ENCODE peak calls at places on chromosomes 3 and 15, in four cellular contexts. J is A549, F is IMR-90, E is tibial nerve. B is an unnamed sample.

GRCh38 chr3:112046599-112046998 is 12.1 kb downstream of the TMPRSS7 start:
- DNase-seq in F (peak; percentile 59), J (no peak), E (no peak), B (no peak)

GRCh38 chr15:26070095-26070532 is 207.0 kb upstream of the ATP10A start:
- DNase-seq in J (no peak), F (no peak), E (no peak), B (no peak)

GRCh38 chr3:126026277-126026751 is 57.3 kb downstream of the ROPN1B start:
- DNase-seq in F (no peak), E (no peak), J (no peak), B (no peak)

GRCh38 chr3:74639681-74640080 is 25.2 kb upstream of the CNTN3 start:
- DNase-seq in E (no peak), F (peak; percentile 25), J (no peak), B (no peak)

GRCh38 chr3:62374375-62374876 is 1.1 kb upstream of the FEZF2 start:
- DNase-seq in J (no peak), E (no peak), F (peak; percentile 6), B (no peak)

GRCh38 chr15:101089579-101090459 is 162.0 kb downstream of the CHSY1 start:
- DNase-seq in E (no peak), J (no peak), F (no peak), B (no peak)

GRCh38 chr3:172749201-172749965 is 1.1 kb upstream of the ECT2 start:
- DNase-seq in E (peak; percentile 25), J (peak; percentile 78), F (peak; percentile 96), B (peak; percentile 27)

GRCh38 chr15:77030042-77030927 is 35.4 kb downstream of the PSTPIP1 start:
- DNase-seq in F (no peak), J (no peak), E (no peak), B (peak; percentile 40)

GRCh38 chr15:80891006-80891405 is 98.6 kb downstream of the MESD start:
- DNase-seq in E (no peak), J (no peak), F (no peak), B (no peak)

GRCh38 chr15:78873796-78874761 is 1.4 kb downstream of the MORF4L1 start:
- DNase-seq in F (peak; percentile 22), E (peak; percentile 67), J (no peak), B (no peak)

GRCh38 chr3:150875548-150875947 is 29.7 kb downstream of the MINDY4B start:
- DNase-seq in J (no peak), F (no peak), E (no peak), B (no peak)

DNA sequence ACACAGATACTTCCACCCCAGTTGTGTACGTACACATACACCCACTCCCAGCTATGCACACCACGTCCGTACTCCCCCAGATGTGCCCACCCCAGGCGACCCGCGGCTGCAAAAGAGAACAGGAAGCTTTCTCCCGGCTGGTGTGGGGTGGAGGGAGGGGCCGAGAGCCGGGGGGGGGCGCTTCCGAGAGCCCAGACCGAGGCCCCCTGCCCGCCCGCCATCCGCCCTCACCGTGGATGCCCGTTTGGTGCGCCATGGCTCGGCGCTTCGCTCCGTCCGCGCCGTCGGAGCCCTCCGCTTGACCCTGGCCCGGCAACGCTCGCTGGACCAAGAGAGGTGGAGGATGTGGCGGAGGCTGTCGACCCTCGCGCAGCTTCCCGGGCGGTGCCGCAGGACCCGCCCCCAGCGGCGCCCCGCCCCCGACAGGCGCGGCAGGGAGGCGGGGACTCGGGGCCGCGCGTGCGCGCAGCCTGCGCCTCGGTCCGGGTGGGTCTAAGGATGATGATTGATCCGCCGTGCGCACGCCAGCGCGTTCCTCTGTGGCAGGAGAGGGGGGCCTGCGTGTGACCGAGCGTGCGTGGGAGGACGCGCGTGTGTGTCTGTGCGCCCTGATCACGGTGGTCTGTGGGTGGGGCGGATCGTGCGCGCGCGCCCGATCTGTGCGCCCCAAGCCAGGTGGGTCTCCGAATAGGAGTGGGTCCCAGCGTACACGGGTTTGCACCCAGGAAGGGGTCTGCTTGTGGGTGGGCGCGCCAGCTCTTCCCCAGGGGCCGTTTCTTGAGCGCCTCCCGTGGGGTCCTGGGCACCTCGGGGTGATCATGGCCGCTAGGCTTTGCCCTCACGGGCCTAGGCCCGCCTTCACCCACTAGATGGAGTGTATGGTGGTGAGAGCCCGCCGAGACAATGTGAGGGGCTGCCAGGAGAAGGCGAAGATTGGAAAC is at the start of gene TWF2:
- DNase-seq in F (peak; percentile 78), J (peak; percentile 80), E (peak; percentile 51), B (peak; percentile 93)
- TF ChIP-seq POLR2A in F (peak; percentile 71), J (peak; percentile 81), E (peak; percentile 57), B (peak; percentile 88)

GRCh38 chr3:135310317-135310716 is 515.3 kb downstream of the EPHB1 start:
- DNase-seq in F (no peak), E (no peak), J (no peak), B (no peak)
- TF ChIP-seq POLR2A in F (no peak), E (no peak), J (no peak), B (no peak)

GRCh38 chr3:138112362-138112761 is 3.0 kb downstream of the DZIP1L start:
- DNase-seq in E (no peak), J (no peak), F (no peak), B (no peak)

GRCh38 chr3:138113309-138113708 is 2.1 kb downstream of the DZIP1L start:
- DNase-seq in E (no peak), J (no peak), F (no peak), B (no peak)

GRCh38 chr3:138114431-138114918 is 933 bp downstream of the DZIP1L start:
- DNase-seq in F (peak; percentile 43), E (no peak), J (no peak), B (peak; percentile 15)

GRCh38 chr3:138118863-138119766 is 3.7 kb upstream of the DZIP1L start:
- DNase-seq in J (peak; percentile 64), E (peak; percentile 90), F (peak; percentile 73), B (peak; percentile 48)

GRCh38 chr3:138114988-138115971 is at the start of gene DZIP1L:
- DNase-seq in E (peak; percentile 41), F (peak; percentile 70), J (peak; percentile 41), B (peak; percentile 68)
- TF ChIP-seq POLR2A in E (no peak), F (peak; percentile 76), J (peak; percentile 32), B (peak; percentile 81)

DNA sequence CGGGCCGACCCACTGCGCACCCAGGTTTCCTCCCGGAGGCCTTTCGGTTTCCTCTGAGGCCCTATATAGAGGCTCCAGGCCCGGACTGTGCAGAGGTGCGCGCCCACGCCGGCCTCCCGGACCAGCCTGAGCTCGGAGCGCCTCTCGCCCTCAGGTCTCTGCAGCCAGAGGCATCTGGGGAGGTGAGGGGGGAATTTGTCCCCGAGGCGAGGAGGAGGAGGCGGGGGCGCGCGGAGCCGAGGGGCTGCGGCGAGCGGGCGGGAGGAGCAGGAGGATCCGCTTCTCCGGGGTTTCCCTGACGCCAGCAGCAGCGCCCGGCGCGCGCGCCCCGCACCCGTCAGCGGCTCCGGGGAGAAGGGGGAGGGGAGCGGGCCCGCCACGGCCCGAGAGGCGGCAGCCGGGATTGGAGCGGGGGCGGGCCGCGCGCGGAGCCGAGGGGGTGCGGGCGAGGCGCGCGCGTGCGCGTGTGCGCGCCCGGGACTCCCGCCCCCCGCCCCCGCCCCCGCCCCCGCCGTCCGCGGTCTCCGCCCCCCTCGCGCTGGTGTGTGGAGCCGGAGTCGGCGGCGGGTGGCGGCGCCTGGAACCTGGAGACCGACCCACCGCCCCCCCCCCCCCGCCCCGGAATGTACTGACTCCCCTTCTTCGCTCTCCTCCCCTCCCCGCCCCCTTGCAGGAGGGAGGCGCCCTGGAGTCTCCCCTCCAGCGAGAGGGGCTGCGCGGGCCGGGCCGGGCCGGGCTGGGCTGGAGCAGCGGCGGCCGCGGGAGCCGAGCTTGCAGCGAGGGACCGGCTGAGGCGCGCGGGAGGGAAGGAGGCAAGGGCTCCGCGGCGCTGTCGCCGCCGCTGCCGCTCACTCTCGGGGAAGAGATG is at the start of gene NEO1:
- DNase-seq in F (peak; percentile 70), E (peak; percentile 50), J (peak; percentile 77), B (peak; percentile 41)
- TF ChIP-seq POLR2A in F (no peak), E (no peak), J (peak; percentile 51), B (peak; percentile 32)

DNA sequence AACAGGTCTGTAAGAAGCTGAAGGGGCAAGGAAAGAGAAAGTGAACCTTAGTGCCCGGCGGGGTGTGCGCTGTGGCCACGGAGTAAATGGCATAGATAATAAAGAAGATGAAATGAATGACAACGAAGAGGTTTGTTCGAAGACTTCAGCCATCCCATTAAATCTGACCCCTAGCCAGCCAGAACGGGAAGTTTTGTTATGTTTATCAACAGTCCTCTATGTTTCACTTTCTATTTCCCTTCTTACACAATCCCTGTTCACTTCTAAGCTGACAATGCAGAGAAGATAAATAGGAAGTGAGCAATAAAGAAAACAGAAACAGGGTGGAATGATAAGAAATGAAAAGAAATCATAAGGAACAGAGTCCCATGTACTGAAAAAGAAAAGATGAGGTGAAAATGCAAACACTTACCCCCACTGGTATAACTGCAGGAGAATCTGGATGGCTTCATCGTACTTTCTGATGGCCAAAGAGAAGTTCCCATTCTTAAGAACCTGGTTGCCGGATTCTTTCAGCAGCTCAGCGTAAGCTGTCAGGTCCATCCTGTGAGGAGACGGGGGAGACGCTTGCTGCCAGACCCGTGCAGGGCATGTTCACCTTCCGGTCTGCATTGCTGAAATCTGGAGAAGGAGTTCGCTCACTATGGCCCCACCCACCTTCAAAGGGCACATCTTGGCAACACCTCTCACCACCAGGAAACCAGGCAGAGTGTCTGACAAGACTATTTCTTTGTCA is 36.8 kb downstream of the TRANK1 start:
- DNase-seq in F (peak; percentile 81), E (peak; percentile 22), J (peak; percentile 79), B (peak; percentile 63)
- TF ChIP-seq POLR2A in F (no peak), E (no peak), J (no peak), B (peak; percentile 24)

DNA sequence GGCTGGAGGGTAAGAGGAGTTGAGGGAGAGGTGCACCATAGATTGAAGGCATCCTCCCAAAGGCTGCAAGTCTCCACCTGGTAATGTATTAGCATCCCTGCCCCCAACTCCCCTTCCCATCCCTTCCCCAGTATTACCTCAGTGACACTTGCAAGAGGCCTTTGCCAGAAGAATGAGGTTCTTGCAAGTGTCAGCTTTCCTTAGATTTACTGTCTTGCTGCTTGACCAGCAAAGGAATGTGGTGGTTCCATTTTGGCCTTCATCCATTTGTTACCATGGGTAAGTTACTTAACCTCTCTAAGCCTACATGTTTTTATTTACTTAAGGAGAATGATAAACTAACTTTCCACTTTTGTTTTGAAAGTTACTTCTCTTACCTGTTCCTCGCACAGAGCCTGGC is 108.9 kb downstream of the LRTM1 start:
- DNase-seq in F (no peak), J (no peak), E (no peak), B (no peak)
- TF ChIP-seq POLR2A in F (no peak), J (no peak), E (no peak), B (no peak)